ENCODE peak calls at places on chromosome 16, in five cellular contexts. One of them, this sample, is unnamed.

GRCh38 chr16:57590654-57591085 is 37.8 kb upstream of the ADGRG1 start:
- DNase-seq in HFFc6: peak
- DNase-seq in colonic mucosa: no peak
- DNase-seq in T-helper 2 cell: no peak
- DNase-seq in T-cell: no peak
- DNase-seq in this sample: no peak

GRCh38 chr16:5551909-5552308 is 454.3 kb upstream of the EEF2KMT start:
- DNase-seq in T-helper 2 cell: no peak
- DNase-seq in HFFc6: peak
- DNase-seq in T-cell: no peak
- DNase-seq in colonic mucosa: no peak
- DNase-seq in this sample: no peak

GRCh38 chr16:48613061-48613957 is 3.3 kb upstream of the N4BP1 start:
- DNase-seq in T-helper 2 cell: peak
- DNase-seq in HFFc6: peak
- DNase-seq in colonic mucosa: peak
- DNase-seq in T-cell: peak
- DNase-seq in this sample: peak

GRCh38 chr16:51763072-51763658 is 612.1 kb upstream of the SALL1 start:
- DNase-seq in T-cell: no peak
- DNase-seq in T-helper 2 cell: no peak
- DNase-seq in colonic mucosa: no peak
- DNase-seq in HFFc6: no peak
- DNase-seq in this sample: peak

GRCh38 chr16:25413962-25414361 is 156.3 kb upstream of the ZKSCAN2 start:
- DNase-seq in T-cell: no peak
- DNase-seq in HFFc6: peak
- DNase-seq in T-helper 2 cell: no peak
- DNase-seq in colonic mucosa: no peak
- DNase-seq in this sample: no peak

GRCh38 chr16:61581417-61582046 is 454.7 kb downstream of the CDH8 start:
- DNase-seq in T-helper 2 cell: no peak
- DNase-seq in T-cell: no peak
- DNase-seq in colonic mucosa: no peak
- DNase-seq in HFFc6: no peak
- DNase-seq in this sample: no peak

GRCh38 chr16:49921791-49922456 is 66.0 kb upstream of the ZNF423 start:
- DNase-seq in T-helper 2 cell: no peak
- DNase-seq in T-cell: no peak
- DNase-seq in HFFc6: peak
- DNase-seq in colonic mucosa: peak
- DNase-seq in this sample: peak

GRCh38 chr16:89290472-89290871 is 73.0 kb downstream of the ZNF778 start:
- DNase-seq in colonic mucosa: no peak
- DNase-seq in T-cell: no peak
- DNase-seq in HFFc6: no peak
- DNase-seq in T-helper 2 cell: no peak
- DNase-seq in this sample: no peak

GRCh38 chr16:73228649-73229048 is 180.7 kb upstream of the ZFHX3 start:
- DNase-seq in T-cell: no peak
- DNase-seq in T-helper 2 cell: no peak
- DNase-seq in HFFc6: peak
- DNase-seq in colonic mucosa: no peak
- DNase-seq in this sample: no peak

GRCh38 chr16:14529010-14529669 is 100.9 kb downstream of the PARN start:
- DNase-seq in HFFc6: peak
- DNase-seq in T-cell: peak
- DNase-seq in T-helper 2 cell: no peak
- DNase-seq in colonic mucosa: peak
- DNase-seq in this sample: peak

GRCh38 chr16:49051626-49052025 is 230.0 kb downstream of the CBLN1 start:
- DNase-seq in HFFc6: no peak
- DNase-seq in colonic mucosa: no peak
- DNase-seq in T-cell: no peak
- DNase-seq in T-helper 2 cell: no peak
- DNase-seq in this sample: no peak

GRCh38 chr16:89368604-89369249 is 121.6 kb downstream of the ANKRD11 start:
- DNase-seq in T-cell: no peak
- DNase-seq in T-helper 2 cell: no peak
- DNase-seq in colonic mucosa: no peak
- DNase-seq in HFFc6: no peak
- DNase-seq in this sample: no peak

GRCh38 chr16:70577256-70577698 is 53.7 kb downstream of the SF3B3 start:
- DNase-seq in T-cell: no peak
- DNase-seq in colonic mucosa: no peak
- DNase-seq in T-helper 2 cell: no peak
- DNase-seq in HFFc6: peak
- DNase-seq in this sample: no peak

GRCh38 chr16:4404247-4404966 is 12.0 kb downstream of the CORO7 start:
- DNase-seq in T-cell: no peak
- DNase-seq in HFFc6: peak
- DNase-seq in colonic mucosa: peak
- DNase-seq in T-helper 2 cell: no peak
- DNase-seq in this sample: peak

GRCh38 chr16:46583036-46583435 is 38.1 kb downstream of the SHCBP1 start:
- DNase-seq in HFFc6: no peak
- DNase-seq in colonic mucosa: no peak
- DNase-seq in T-helper 2 cell: no peak
- DNase-seq in T-cell: no peak
- DNase-seq in this sample: no peak

GRCh38 chr16:13390986-13391305 is 489.5 kb downstream of the SHISA9 start:
- DNase-seq in T-helper 2 cell: no peak
- DNase-seq in T-cell: no peak
- DNase-seq in colonic mucosa: no peak
- DNase-seq in HFFc6: no peak
- DNase-seq in this sample: no peak

GRCh38 chr16:73304008-73304814 is 256.3 kb upstream of the ZFHX3 start:
- DNase-seq in HFFc6: no peak
- DNase-seq in T-helper 2 cell: no peak
- DNase-seq in T-cell: no peak
- DNase-seq in colonic mucosa: no peak
- DNase-seq in this sample: no peak

GRCh38 chr16:48903054-48903453 is 293.1 kb upstream of the N4BP1 start:
- DNase-seq in colonic mucosa: no peak
- DNase-seq in HFFc6: no peak
- DNase-seq in T-helper 2 cell: no peak
- DNase-seq in T-cell: no peak
- DNase-seq in this sample: peak

GRCh38 chr16:22369221-22369811 is 5.1 kb downstream of the CDR2 start:
- DNase-seq in HFFc6: peak
- DNase-seq in T-helper 2 cell: peak
- DNase-seq in T-cell: no peak
- DNase-seq in colonic mucosa: no peak
- DNase-seq in this sample: no peak

GRCh38 chr16:77919761-77920415 is 102.5 kb upstream of the CLEC3A start:
- DNase-seq in T-helper 2 cell: no peak
- DNase-seq in HFFc6: no peak
- DNase-seq in T-cell: no peak
- DNase-seq in colonic mucosa: no peak
- DNase-seq in this sample: no peak

GRCh38 chr16:67397812-67398545 is 4.7 kb upstream of the TPPP3 start:
- DNase-seq in T-helper 2 cell: no peak
- DNase-seq in HFFc6: no peak
- DNase-seq in T-cell: no peak
- DNase-seq in colonic mucosa: no peak
- DNase-seq in this sample: no peak

GRCh38 chr16:72819345-72819744 is 228.6 kb downstream of the ZFHX3 start:
- DNase-seq in T-helper 2 cell: no peak
- DNase-seq in T-cell: no peak
- DNase-seq in HFFc6: peak
- DNase-seq in colonic mucosa: no peak
- DNase-seq in this sample: no peak

GRCh38 chr16:54927125-54928015 is 3.3 kb upstream of the IRX5 start:
- DNase-seq in T-helper 2 cell: no peak
- DNase-seq in T-cell: no peak
- DNase-seq in colonic mucosa: no peak
- DNase-seq in HFFc6: no peak
- DNase-seq in this sample: no peak

GRCh38 chr16:5367960-5368359 is 270.4 kb upstream of the EEF2KMT start:
- DNase-seq in T-cell: no peak
- DNase-seq in colonic mucosa: no peak
- DNase-seq in HFFc6: no peak
- DNase-seq in T-helper 2 cell: no peak
- DNase-seq in this sample: no peak

GRCh38 chr16:24700549-24701392 is 28.7 kb upstream of the TNRC6A start:
- DNase-seq in T-helper 2 cell: no peak
- DNase-seq in T-cell: no peak
- DNase-seq in colonic mucosa: peak
- DNase-seq in HFFc6: peak
- DNase-seq in this sample: peak

GRCh38 chr16:1579214-1579613 is 32.7 kb downstream of the IFT140 start:
- DNase-seq in HFFc6: no peak
- DNase-seq in T-cell: no peak
- DNase-seq in T-helper 2 cell: no peak
- DNase-seq in colonic mucosa: no peak
- DNase-seq in this sample: no peak